ENCODE peak calls at places on chromosomes 6 and 20, in nine cellular contexts. J is CD4-positive, CD25-positive, alpha-beta regulatory T cell; K is cardiac muscle cell; Q is GM13977; L is posterior cingulate gyrus; B is astrocyte of the spinal cord; Z is cardiac fibroblast; D is hypothalamus; F is tibial nerve. V is an unnamed sample.

GRCh38 chr6:65787787-65788186 is 80.8 kb upstream of the EYS start:
- DNase-seq in F (no peak), D (no peak), K (no peak), B (no peak), J (no peak), L (no peak), Z (no peak), Q (no peak), V (no peak)

GRCh38 chr6:43673444-43674063 is 14.0 kb downstream of the MRPS18A start:
- DNase-seq in F (no peak), Q (no peak), Z (no peak), K (no peak), L (no peak), J (no peak), B (no peak), D (peak; percentile 61), V (no peak)

GRCh38 chr6:102197211-102197610 is 803.7 kb downstream of the GRIK2 start:
- DNase-seq in D (no peak), Q (no peak), Z (no peak), F (no peak), J (no peak), L (no peak), B (no peak), K (no peak), V (no peak)

GRCh38 chr6:49530141-49530775 is 20.2 kb upstream of the C6orf141 start:
- DNase-seq in D (no peak), B (no peak), J (no peak), L (no peak), K (no peak), Z (no peak), Q (no peak), F (no peak), V (no peak)

GRCh38 chr6:169640347-169640972 is 61.4 kb downstream of the WDR27 start:
- DNase-seq in F (no peak), L (no peak), B (no peak), J (no peak), Q (no peak), K (no peak), Z (peak; percentile 13), D (no peak), V (no peak)

GRCh38 chr6:77245026-77245425 is 218.3 kb downstream of the HTR1B start:
- DNase-seq in K (no peak), L (no peak), B (no peak), Z (peak; percentile 25), Q (no peak), F (no peak), J (no peak), D (no peak), V (no peak)

GRCh38 chr6:28443112-28443773 is at the start of gene ZSCAN23:
- DNase-seq in Z (peak; percentile 88), D (peak; percentile 53), F (peak; percentile 33), K (peak; percentile 86), L (peak; percentile 70), Q (peak; percentile 74), B (peak; percentile 89), J (peak; percentile 96), V (no peak)

GRCh38 chr20:43968341-43968740 is 53.7 kb downstream of the TOX2 start:
- DNase-seq in D (no peak), Q (no peak), F (no peak), J (no peak), Z (no peak), K (no peak), L (no peak), B (no peak), V (no peak)

GRCh38 chr6:15077964-15078363 is 167.9 kb upstream of the JARID2 start:
- DNase-seq in F (no peak), K (no peak), Z (no peak), B (no peak), J (peak; percentile 21), D (no peak), Q (no peak), L (no peak), V (no peak)

GRCh38 chr6:79413562-79414002 is 123.6 kb downstream of the LCA5 start:
- DNase-seq in B (peak; percentile 59), D (no peak), Z (peak; percentile 83), F (peak; percentile 20), K (no peak), J (no peak), L (no peak), Q (no peak), V (no peak)

GRCh38 chr20:36167826-36168634 is 13.5 kb downstream of the EPB41L1 start:
- DNase-seq in Q (no peak), F (no peak), K (no peak), J (no peak), L (no peak), Z (peak; percentile 59), D (no peak), B (peak; percentile 12), V (no peak)

GRCh38 chr20:17226410-17227198 is at the start of gene PCSK2:
- DNase-seq in L (peak; percentile 61), B (peak; percentile 19), J (no peak), Z (peak; percentile 26), K (peak; percentile 92), F (no peak), Q (no peak), D (peak; percentile 45), V (no peak)

GRCh38 chr6:148146717-148147116 is 195.9 kb upstream of the SASH1 start:
- DNase-seq in D (no peak), Z (peak; percentile 19), K (no peak), F (no peak), B (peak; percentile 18), Q (no peak), J (peak; percentile 54), L (no peak), V (no peak)

GRCh38 chr6:97289332-97289731 is 6.3 kb upstream of the MMS22L start:
- DNase-seq in F (no peak), Q (no peak), D (no peak), J (no peak), L (no peak), K (no peak), Z (no peak), B (no peak), V (no peak)

GRCh38 chr6:41286544-41287346 is at the start of gene TREM1:
- DNase-seq in L (no peak), J (no peak), F (peak; percentile 78), B (peak; percentile 5), Q (no peak), K (no peak), Z (peak; percentile 84), D (no peak), V (peak; percentile 79)

GRCh38 chr6:56749632-56750151 is 107.0 kb upstream of the DST start:
- DNase-seq in D (no peak), F (no peak), B (peak; percentile 88), Z (peak; percentile 46), Q (no peak), J (no peak), K (no peak), L (no peak), V (no peak)

GRCh38 chr6:62102387-62102786 is 183.6 kb downstream of the KHDRBS2 start:
- DNase-seq in D (no peak), B (no peak), J (no peak), F (no peak), Q (no peak), Z (no peak), L (no peak), K (no peak), V (no peak)

GRCh38 chr6:124747336-124747735 is 214.9 kb upstream of the RNF217 start:
- DNase-seq in Z (no peak), D (no peak), Q (no peak), J (no peak), L (no peak), K (peak; percentile 8), F (no peak), B (no peak), V (no peak)

GRCh38 chr6:36720251-36721141 is 22.9 kb downstream of the RAB44 start:
- DNase-seq in Z (no peak), J (no peak), K (no peak), B (no peak), L (no peak), F (no peak), Q (no peak), D (no peak), V (no peak)

GRCh38 chr20:5044075-5044620 is 42.8 kb upstream of the SLC23A2 start:
- DNase-seq in D (no peak), K (no peak), Z (no peak), J (no peak), B (no peak), F (no peak), Q (no peak), L (no peak), V (no peak)

GRCh38 chr6:157443066-157443800 is 62.2 kb downstream of the ZDHHC14 start:
- DNase-seq in B (peak; percentile 90), Q (peak; percentile 36), Z (peak; percentile 38), F (no peak), L (no peak), J (peak; percentile 24), D (no peak), K (no peak), V (no peak)

GRCh38 chr6:129786548-129786947 is 74.6 kb downstream of the TMEM244 start:
- DNase-seq in L (no peak), K (no peak), J (no peak), F (no peak), B (peak; percentile 1), D (no peak), Z (no peak), Q (no peak), V (no peak)

GRCh38 chr6:73030257-73030656 is 195.0 kb downstream of the KHDC1L start:
- DNase-seq in F (no peak), Q (peak; percentile 6), J (no peak), D (no peak), L (no peak), Z (no peak), K (no peak), B (no peak), V (no peak)

GRCh38 chr6:22880686-22881433 is 311.5 kb downstream of the HDGFL1 start:
- DNase-seq in K (peak; percentile 21), L (no peak), D (no peak), Z (peak; percentile 94), J (no peak), B (peak; percentile 97), F (no peak), Q (no peak), V (no peak)

GRCh38 chr6:135568366-135568765 is 70.8 kb upstream of the AHI1 start:
- DNase-seq in L (no peak), F (peak; percentile 39), D (no peak), Q (peak; percentile 44), J (peak; percentile 59), K (no peak), Z (peak; percentile 88), B (peak; percentile 91), V (no peak)

GRCh38 chr6:45651301-45651700 is 273.6 kb upstream of the SUPT3H start:
- DNase-seq in D (no peak), Z (no peak), Q (no peak), L (no peak), J (no peak), B (no peak), F (no peak), K (no peak), V (no peak)

GRCh38 chr20:33408313-33408712 is 7.0 kb upstream of the CDK5RAP1 start:
- DNase-seq in F (no peak), B (no peak), Q (no peak), L (no peak), K (no peak), Z (no peak), J (no peak), D (no peak), V (no peak)

GRCh38 chr6:92577077-92577719 is 842.2 kb downstream of the EPHA7 start:
- DNase-seq in Q (no peak), Z (peak; percentile 2), K (no peak), B (peak; percentile 71), F (no peak), D (no peak), L (no peak), J (no peak), V (no peak)

GRCh38 chr20:51463998-51464397 is 78.5 kb downstream of the NFATC2 start:
- DNase-seq in K (no peak), F (no peak), B (no peak), Q (no peak), Z (no peak), L (no peak), D (no peak), J (no peak), V (no peak)

GRCh38 chr20:32564440-32564839 is 20.7 kb downstream of the NOL4L start:
- DNase-seq in K (no peak), Q (no peak), J (no peak), B (no peak), Z (no peak), F (no peak), L (no peak), D (no peak), V (no peak)

GRCh38 chr6:166786704-166787293 is 159.7 kb upstream of the RPS6KA2 start:
- DNase-seq in F (peak; percentile 60), D (no peak), B (peak; percentile 67), Z (peak; percentile 81), J (peak; percentile 67), Q (peak; percentile 70), K (peak; percentile 79), L (no peak), V (no peak)